ENCODE peak calls at places on chromosomes 1 and 21, in six cellular contexts. U is right cardiac atrium; W is body of pancreas; G is Panc1; I is CD8-positive, alpha-beta T cell; C is heart left ventricle. K is an unnamed sample.

GRCh38 chr1:72009170-72009569 is 273.2 kb downstream of the NEGR1 start:
- DNase-seq in C (no peak), I (no peak), W (no peak), G (no peak), U (no peak), K (no peak)

GRCh38 chr21:41660748-41661147 is 106.1 kb downstream of the RIPK4 start:
- DNase-seq in G (no peak), I (no peak), U (peak; percentile 39), W (no peak), C (no peak), K (no peak)

GRCh38 chr1:74280642-74281396 is 45.6 kb downstream of the TNNI3K start:
- DNase-seq in U (no peak), I (no peak), G (no peak), W (no peak), C (no peak), K (no peak)

GRCh38 chr1:25703671-25704637 is 87.4 kb downstream of the MAN1C1 start:
- DNase-seq in C (no peak), U (peak; percentile 77), G (no peak), W (no peak), I (peak; percentile 47), K (peak; percentile 36)

GRCh38 chr1:30169269-30169668 is 554.1 kb downstream of the MATN1 start:
- DNase-seq in I (no peak), G (no peak), U (no peak), W (no peak), C (no peak), K (no peak)

GRCh38 chr1:204507317-204508105 is 8.7 kb upstream of the MDM4 start:
- DNase-seq in W (no peak), C (no peak), U (no peak), I (no peak), G (no peak), K (no peak)

GRCh38 chr1:94562502-94563260 is 21.1 kb upstream of the F3 start:
- DNase-seq in C (no peak), I (no peak), W (peak; percentile 25), G (no peak), U (no peak), K (no peak)

GRCh38 chr1:17274186-17275170 is 25.6 kb downstream of the PADI3 start:
- DNase-seq in G (no peak), I (no peak), U (no peak), W (peak; percentile 49), C (peak; percentile 30), K (no peak)

GRCh38 chr1:105793541-105794146 is 1262.8 kb upstream of the PRMT6 start:
- DNase-seq in W (peak; percentile 64), C (no peak), G (peak; percentile 51), U (no peak), I (no peak), K (no peak)

GRCh38 chr1:23475134-23475628 is 8.8 kb downstream of the ASAP3 start:
- DNase-seq in W (no peak), C (no peak), G (no peak), U (no peak), I (no peak), K (no peak)

GRCh38 chr1:226985239-226985838 is 45.2 kb downstream of the COQ8A start:
- DNase-seq in C (no peak), I (no peak), G (no peak), U (peak; percentile 44), W (no peak), K (no peak)

GRCh38 chr1:25556791-25557476 is 13.5 kb downstream of the LDLRAP1 start:
- DNase-seq in U (peak; percentile 33), W (no peak), G (no peak), I (peak; percentile 54), C (no peak), K (no peak)

GRCh38 chr21:46071082-46071481 is 26.8 kb upstream of the COL6A2 start:
- DNase-seq in U (no peak), W (no peak), G (no peak), C (no peak), I (no peak), K (no peak)

GRCh38 chr1:43008425-43009108 is 49.9 kb upstream of the SLC2A1 start:
- DNase-seq in W (no peak), G (no peak), I (no peak), U (no peak), C (no peak), K (no peak)

GRCh38 chr1:32695098-32695904 is 7.3 kb downstream of the SYNC start:
- DNase-seq in U (peak; percentile 91), C (peak; percentile 67), W (peak; percentile 70), I (no peak), G (no peak), K (peak; percentile 78)

GRCh38 chr1:196877964-196878363 is 9.9 kb upstream of the CFHR4 start:
- DNase-seq in U (peak; percentile 40), C (no peak), W (no peak), G (no peak), I (no peak), K (no peak)

GRCh38 chr1:246534114-246534513 is 27.0 kb upstream of the SMYD3 start:
- DNase-seq in G (no peak), I (no peak), C (no peak), W (no peak), U (no peak), K (no peak)

GRCh38 chr1:14437410-14437913 is 161.0 kb upstream of the KAZN start:
- DNase-seq in W (no peak), U (no peak), I (no peak), C (no peak), G (no peak), K (no peak)

GRCh38 chr1:227043755-227044154 is 103.7 kb downstream of the COQ8A start:
- DNase-seq in W (no peak), I (no peak), U (no peak), G (no peak), C (no peak), K (no peak)

GRCh38 chr1:31372961-31373896 is at the start of gene FABP3:
- DNase-seq in G (no peak), W (peak; percentile 79), U (peak; percentile 93), C (peak; percentile 86), I (peak; percentile 24), K (peak; percentile 87)

GRCh38 chr1:180896161-180896560 is 16.5 kb upstream of the KIAA1614 start:
- DNase-seq in I (no peak), U (no peak), G (no peak), C (no peak), W (no peak), K (no peak)

GRCh38 chr1:175793617-175794016 is 50.2 kb upstream of the TNR start:
- DNase-seq in G (no peak), W (no peak), U (no peak), I (no peak), C (no peak), K (no peak)

GRCh38 chr21:45283611-45284455 is 3.9 kb downstream of the POFUT2 start:
- DNase-seq in W (no peak), C (no peak), G (no peak), U (peak; percentile 51), I (no peak), K (no peak)

GRCh38 chr1:183287191-183287675 is 101.2 kb downstream of the LAMC2 start:
- DNase-seq in I (no peak), G (no peak), W (peak; percentile 46), C (peak; percentile 83), U (peak; percentile 92), K (peak; percentile 85)

DNA sequence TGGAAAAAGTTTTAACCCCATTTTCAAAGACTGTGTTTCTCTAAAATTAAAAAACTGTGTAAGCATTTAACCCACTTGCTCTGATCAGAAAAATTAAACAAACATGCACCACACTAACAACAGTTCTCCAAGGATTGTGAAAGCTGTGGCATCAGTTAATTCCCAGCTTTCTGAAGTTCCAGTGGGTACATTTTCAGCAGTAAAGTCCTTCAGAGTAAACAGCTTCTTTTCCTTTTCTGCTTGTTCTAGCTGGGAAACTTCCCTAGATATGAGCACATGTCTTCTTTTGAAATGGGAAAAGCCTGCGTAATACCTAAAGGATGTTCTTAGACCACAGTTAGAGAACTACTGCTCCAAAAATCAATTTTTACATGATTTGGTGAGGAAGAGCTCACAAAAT is 11.1 kb downstream of the PRRX1 start:
- DNase-seq in G (no peak), I (no peak), U (no peak), C (no peak), W (no peak), K (no peak)
- H3K4me1 ChIP-seq in G (no peaks in the 10 kb centered on the region), I (no peaks in the 10 kb centered on the region), U (peaks cover 3% of the 10 kb centered on the region), C (peaks cover 34% of the 10 kb centered on the region), W (no peaks in the 10 kb centered on the region), K (peaks cover 64% of the 10 kb centered on the region)

DNA sequence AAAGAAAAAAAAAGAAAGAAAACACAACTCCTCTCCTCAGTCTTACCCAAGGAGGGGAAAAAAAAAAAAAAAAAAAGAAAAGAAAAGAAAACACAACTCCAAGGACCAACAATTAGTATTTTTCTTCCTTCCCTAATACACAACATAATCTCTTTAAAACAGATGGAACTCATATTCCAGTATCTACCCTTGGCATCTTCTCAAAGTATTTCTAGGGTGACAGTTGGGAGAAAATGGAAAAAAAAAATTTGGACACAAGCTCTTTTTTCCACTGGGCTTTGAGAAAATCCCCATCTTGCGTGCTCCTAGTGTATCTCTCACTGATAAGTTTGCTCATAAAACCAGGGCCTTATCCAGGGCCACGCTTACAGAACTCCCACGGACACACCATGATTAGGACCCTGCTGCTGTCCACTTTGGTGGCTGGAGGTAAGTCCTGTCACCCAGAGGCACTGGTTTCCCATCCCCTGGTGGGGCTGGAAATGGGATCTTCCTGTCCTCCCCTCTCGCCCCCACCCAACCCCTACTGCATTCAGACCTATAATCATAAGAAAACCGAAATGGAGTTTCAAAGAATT is at the start of gene CELA2B:
- DNase-seq in W (no peak), G (no peak), U (no peak), I (no peak), C (no peak), K (no peak)
- H3K27ac ChIP-seq in W (peak within 1 kb of the TSS; percentile 75), G (no peak within 1 kb of the TSS), U (no peak within 1 kb of the TSS), I (no peak within 1 kb of the TSS), C (no peak within 1 kb of the TSS), K (no peak within 1 kb of the TSS)

GRCh38 chr1:64474133-64474532 is 4.2 kb downstream of the CACHD1 start:
- DNase-seq in W (no peak), C (no peak), G (no peak), I (no peak), U (no peak), K (no peak)

GRCh38 chr1:64476251-64476952 is 6.5 kb downstream of the CACHD1 start:
- DNase-seq in C (peak; percentile 26), I (no peak), U (no peak), G (no peak), W (no peak), K (no peak)

GRCh38 chr1:64472805-64473204 is 2.9 kb downstream of the CACHD1 start:
- DNase-seq in G (no peak), C (no peak), U (no peak), I (no peak), W (no peak), K (no peak)

GRCh38 chr1:64473367-64473766 is 3.4 kb downstream of the CACHD1 start:
- DNase-seq in U (no peak), W (no peak), G (no peak), I (no peak), C (no peak), K (no peak)

GRCh38 chr1:64474639-64475038 is 4.7 kb downstream of the CACHD1 start:
- DNase-seq in G (no peak), I (no peak), U (peak; percentile 64), W (peak; percentile 91), C (peak; percentile 31), K (peak; percentile 53)
- H3K4me1 ChIP-seq in G (peaks cover 66% of the 10 kb centered on the region), I (peaks cover 10% of the 10 kb centered on the region), U (peaks cover 9% of the 10 kb centered on the region), W (peaks cover 62% of the 10 kb centered on the region), C (peaks cover 49% of the 10 kb centered on the region), K (peaks cover 86% of the 10 kb centered on the region)

GRCh38 chr1:160308451-160309182 is 23.7 kb upstream of the PEX19 start:
- DNase-seq in U (no peak), I (no peak), W (no peak), C (no peak), G (no peak), K (no peak)

GRCh38 chr1:160307455-160307854 is 22.5 kb upstream of the PEX19 start:
- DNase-seq in U (no peak), G (no peak), W (no peak), I (no peak), C (no peak), K (no peak)

GRCh38 chr1:160309183-160309535 is 24.2 kb upstream of the PEX19 start:
- DNase-seq in I (no peak), U (no peak), W (no peak), G (no peak), C (no peak), K (no peak)
- H3K27ac ChIP-seq in I (no peak overlapping the region), U (no peak overlapping the region), W (no peak overlapping the region), G (no peak overlapping the region), C (no peak overlapping the region), K (peak overlapping the region; percentile 21)